ENCODE peak calls at places on chromosome 19, in five cellular contexts. One of them, this sample, is unnamed.

GRCh38 chr19:33156354-33156753 is 24.4 kb downstream of the WDR88 start:
- DNase-seq in lower lobe of right lung: no peak
- DNase-seq in PC-3: peak
- DNase-seq in CD4-positive, alpha-beta T cell: no peak
- DNase-seq in bronchial epithelial cell: peak
- DNase-seq in this sample: no peak

GRCh38 chr19:19628499-19629134 is 597 bp upstream of the LPAR2 start:
- DNase-seq in PC-3: peak
- DNase-seq in lower lobe of right lung: peak
- DNase-seq in bronchial epithelial cell: peak
- DNase-seq in CD4-positive, alpha-beta T cell: peak
- DNase-seq in this sample: peak

GRCh38 chr19:36997843-36998235 is 80.4 kb upstream of the ZNF420 start:
- DNase-seq in lower lobe of right lung: no peak
- DNase-seq in PC-3: no peak
- DNase-seq in bronchial epithelial cell: no peak
- DNase-seq in CD4-positive, alpha-beta T cell: no peak
- DNase-seq in this sample: no peak

GRCh38 chr19:16893686-16893990 is 4.8 kb downstream of the F2RL3 start:
- DNase-seq in PC-3: no peak
- DNase-seq in lower lobe of right lung: no peak
- DNase-seq in bronchial epithelial cell: no peak
- DNase-seq in CD4-positive, alpha-beta T cell: no peak
- DNase-seq in this sample: no peak

GRCh38 chr19:35040826-35041547 is 534 bp upstream of the HPN start:
- DNase-seq in PC-3: no peak
- DNase-seq in CD4-positive, alpha-beta T cell: peak
- DNase-seq in bronchial epithelial cell: no peak
- DNase-seq in lower lobe of right lung: peak
- DNase-seq in this sample: no peak

GRCh38 chr19:49128545-49129237 is 9.3 kb downstream of the PPFIA3 start:
- DNase-seq in PC-3: no peak
- DNase-seq in lower lobe of right lung: no peak
- DNase-seq in CD4-positive, alpha-beta T cell: no peak
- DNase-seq in bronchial epithelial cell: no peak
- DNase-seq in this sample: no peak

GRCh38 chr19:32181356-32181920 is 164.0 kb upstream of the ZNF507 start:
- DNase-seq in CD4-positive, alpha-beta T cell: no peak
- DNase-seq in bronchial epithelial cell: no peak
- DNase-seq in lower lobe of right lung: no peak
- DNase-seq in PC-3: no peak
- DNase-seq in this sample: no peak

GRCh38 chr19:37963190-37963947 is 56.4 kb downstream of the SIPA1L3 start:
- DNase-seq in lower lobe of right lung: no peak
- DNase-seq in bronchial epithelial cell: no peak
- DNase-seq in PC-3: no peak
- DNase-seq in CD4-positive, alpha-beta T cell: no peak
- DNase-seq in this sample: no peak

GRCh38 chr19:24063312-24063711 is 23.7 kb upstream of the ZNF254 start:
- DNase-seq in lower lobe of right lung: no peak
- DNase-seq in PC-3: no peak
- DNase-seq in bronchial epithelial cell: no peak
- DNase-seq in CD4-positive, alpha-beta T cell: no peak
- DNase-seq in this sample: no peak

GRCh38 chr19:6238643-6239281 is 41.0 kb downstream of the MLLT1 start:
- DNase-seq in lower lobe of right lung: peak
- DNase-seq in CD4-positive, alpha-beta T cell: no peak
- DNase-seq in bronchial epithelial cell: peak
- DNase-seq in PC-3: peak
- DNase-seq in this sample: no peak

GRCh38 chr19:11125994-11126685 is 29.4 kb downstream of the SPC24 start:
- DNase-seq in CD4-positive, alpha-beta T cell: peak
- DNase-seq in PC-3: peak
- DNase-seq in bronchial epithelial cell: no peak
- DNase-seq in lower lobe of right lung: peak
- DNase-seq in this sample: peak

GRCh38 chr19:31718041-31718440 is 368.8 kb upstream of the TSHZ3 start:
- DNase-seq in PC-3: no peak
- DNase-seq in lower lobe of right lung: no peak
- DNase-seq in bronchial epithelial cell: no peak
- DNase-seq in CD4-positive, alpha-beta T cell: no peak
- DNase-seq in this sample: no peak

GRCh38 chr19:51688665-51689571 is 4.2 kb upstream of the SPACA6 start:
- DNase-seq in lower lobe of right lung: peak
- DNase-seq in PC-3: peak
- DNase-seq in bronchial epithelial cell: peak
- DNase-seq in CD4-positive, alpha-beta T cell: no peak
- DNase-seq in this sample: no peak

GRCh38 chr19:19661675-19662251 is 1.7 kb downstream of the ATP13A1 start:
- DNase-seq in bronchial epithelial cell: no peak
- DNase-seq in lower lobe of right lung: peak
- DNase-seq in PC-3: no peak
- DNase-seq in CD4-positive, alpha-beta T cell: no peak
- DNase-seq in this sample: peak

GRCh38 chr19:10533656-10534386 is 9.9 kb upstream of the ATG4D start:
- DNase-seq in bronchial epithelial cell: peak
- DNase-seq in PC-3: no peak
- DNase-seq in CD4-positive, alpha-beta T cell: no peak
- DNase-seq in lower lobe of right lung: no peak
- DNase-seq in this sample: no peak

GRCh38 chr19:35459414-35460082 is 11.5 kb downstream of the FFAR2 start:
- DNase-seq in PC-3: no peak
- DNase-seq in bronchial epithelial cell: no peak
- DNase-seq in CD4-positive, alpha-beta T cell: no peak
- DNase-seq in lower lobe of right lung: peak
- DNase-seq in this sample: no peak

GRCh38 chr19:36051236-36051635 is 2.8 kb downstream of the THAP8 start:
- DNase-seq in CD4-positive, alpha-beta T cell: no peak
- DNase-seq in lower lobe of right lung: no peak
- DNase-seq in bronchial epithelial cell: peak
- DNase-seq in PC-3: no peak
- DNase-seq in this sample: no peak

GRCh38 chr19:6350688-6351087 is 10.6 kb upstream of the CLPP start:
- DNase-seq in bronchial epithelial cell: no peak
- DNase-seq in CD4-positive, alpha-beta T cell: no peak
- DNase-seq in PC-3: no peak
- DNase-seq in lower lobe of right lung: no peak
- DNase-seq in this sample: no peak

GRCh38 chr19:52995711-52996110 is 18.0 kb upstream of the ERVV-1 start:
- DNase-seq in CD4-positive, alpha-beta T cell: no peak
- DNase-seq in bronchial epithelial cell: no peak
- DNase-seq in PC-3: no peak
- DNase-seq in lower lobe of right lung: no peak
- DNase-seq in this sample: no peak

GRCh38 chr19:52992109-52993004 is 21.4 kb upstream of the ERVV-1 start:
- DNase-seq in PC-3: no peak
- DNase-seq in lower lobe of right lung: no peak
- DNase-seq in CD4-positive, alpha-beta T cell: no peak
- DNase-seq in bronchial epithelial cell: no peak
- DNase-seq in this sample: no peak

GRCh38 chr19:52991021-52991420 is 22.7 kb upstream of the ERVV-1 start:
- DNase-seq in bronchial epithelial cell: no peak
- DNase-seq in PC-3: no peak
- DNase-seq in lower lobe of right lung: no peak
- DNase-seq in CD4-positive, alpha-beta T cell: no peak
- DNase-seq in this sample: no peak

GRCh38 chr19:52991484-52991883 is 22.2 kb upstream of the ERVV-1 start:
- DNase-seq in bronchial epithelial cell: peak
- DNase-seq in CD4-positive, alpha-beta T cell: no peak
- DNase-seq in PC-3: peak
- DNase-seq in lower lobe of right lung: no peak
- DNase-seq in this sample: no peak

DNA sequence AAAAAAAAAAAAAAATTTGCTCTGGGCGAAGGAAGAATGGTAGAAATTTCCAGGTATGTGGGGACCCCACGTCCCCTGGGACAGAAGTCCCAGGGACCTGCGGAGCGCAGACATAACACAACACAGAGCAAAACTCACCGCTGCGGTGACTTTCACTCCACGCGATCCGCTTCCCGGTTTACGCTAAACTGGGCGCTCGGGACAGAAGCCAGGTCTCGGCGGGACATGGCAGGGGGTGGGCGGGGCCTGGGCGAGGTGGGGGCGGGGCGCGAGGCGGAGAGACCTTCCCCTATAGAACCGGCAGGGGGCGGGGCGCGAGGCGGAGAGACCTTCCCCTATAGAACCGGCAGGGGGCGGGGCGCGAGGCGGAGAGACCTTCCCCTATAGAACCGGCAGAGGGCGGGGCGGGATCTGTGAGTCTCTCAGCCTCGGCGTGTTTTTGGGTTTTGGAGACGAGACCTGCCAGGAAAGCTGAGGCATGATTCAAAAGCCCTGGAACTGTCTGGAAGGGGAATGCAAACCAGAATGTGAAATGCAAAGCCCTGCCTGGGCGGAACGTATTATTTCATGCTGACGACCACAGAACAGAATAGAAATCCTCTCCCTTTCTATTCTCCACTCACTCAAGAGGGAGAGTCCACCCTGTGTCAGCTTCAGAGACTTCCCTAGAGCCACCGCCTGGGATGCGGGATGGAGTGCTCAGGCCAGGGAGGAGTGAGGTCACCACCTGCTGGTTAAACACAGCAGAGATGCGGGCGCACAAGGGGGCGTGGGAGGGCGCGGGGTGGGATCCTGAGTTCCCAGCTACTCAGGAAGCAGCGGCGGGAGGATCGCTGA is 20.2 kb upstream of the ERVV-1 start:
- DNase-seq in lower lobe of right lung: peak
- DNase-seq in PC-3: peak
- DNase-seq in bronchial epithelial cell: peak
- DNase-seq in CD4-positive, alpha-beta T cell: peak
- DNase-seq in this sample: peak
- TF ChIP-seq CTCF in lower lobe of right lung: peak
- TF ChIP-seq CTCF in PC-3: no peak
- TF ChIP-seq CTCF in bronchial epithelial cell: peak
- TF ChIP-seq CTCF in CD4-positive, alpha-beta T cell: peak
- TF ChIP-seq CTCF in this sample: peak

GRCh38 chr19:5038631-5039271 is 69.8 kb downstream of the KDM4B start:
- DNase-seq in bronchial epithelial cell: peak
- DNase-seq in PC-3: peak
- DNase-seq in CD4-positive, alpha-beta T cell: no peak
- DNase-seq in lower lobe of right lung: no peak
- DNase-seq in this sample: no peak
- TF ChIP-seq CTCF in bronchial epithelial cell: peak
- TF ChIP-seq CTCF in PC-3: peak
- TF ChIP-seq CTCF in CD4-positive, alpha-beta T cell: no peak
- TF ChIP-seq CTCF in lower lobe of right lung: peak
- TF ChIP-seq CTCF in this sample: peak

GRCh38 chr19:46413262-46414031 is at the start of gene CCDC8:
- DNase-seq in lower lobe of right lung: peak
- DNase-seq in PC-3: no peak
- DNase-seq in CD4-positive, alpha-beta T cell: no peak
- DNase-seq in bronchial epithelial cell: peak
- DNase-seq in this sample: no peak
- TF ChIP-seq CTCF in lower lobe of right lung: no peak
- TF ChIP-seq CTCF in PC-3: no peak
- TF ChIP-seq CTCF in CD4-positive, alpha-beta T cell: no peak
- TF ChIP-seq CTCF in bronchial epithelial cell: no peak
- TF ChIP-seq CTCF in this sample: no peak

DNA sequence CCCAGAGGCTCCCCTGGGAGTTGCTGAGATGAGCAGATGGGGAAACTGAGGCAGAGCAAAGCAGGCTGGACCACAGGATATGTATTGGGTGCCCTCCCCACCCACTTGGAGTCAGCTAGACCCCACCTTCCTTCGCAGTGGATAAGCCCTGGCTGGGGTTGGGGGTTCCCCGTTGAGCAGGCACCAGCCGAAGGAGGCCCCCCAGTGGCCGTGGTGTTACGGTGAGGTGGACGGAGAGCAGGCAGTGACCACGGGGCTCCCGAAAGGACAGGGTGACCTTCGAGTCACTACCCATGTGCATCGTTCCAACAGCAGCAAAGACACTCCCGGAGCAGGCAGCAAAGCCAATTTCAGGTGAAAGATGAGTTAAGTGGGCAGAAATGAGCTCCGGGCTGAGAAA is 62.4 kb upstream of the ADGRE5 start:
- DNase-seq in CD4-positive, alpha-beta T cell: no peak
- DNase-seq in bronchial epithelial cell: no peak
- DNase-seq in lower lobe of right lung: peak
- DNase-seq in PC-3: no peak
- DNase-seq in this sample: peak
- TF ChIP-seq CTCF in CD4-positive, alpha-beta T cell: no peak
- TF ChIP-seq CTCF in bronchial epithelial cell: no peak
- TF ChIP-seq CTCF in lower lobe of right lung: no peak
- TF ChIP-seq CTCF in PC-3: peak
- TF ChIP-seq CTCF in this sample: peak

GRCh38 chr19:854549-854948 is 2.4 kb downstream of the ELANE start:
- DNase-seq in lower lobe of right lung: no peak
- DNase-seq in PC-3: no peak
- DNase-seq in CD4-positive, alpha-beta T cell: no peak
- DNase-seq in bronchial epithelial cell: no peak
- DNase-seq in this sample: no peak

GRCh38 chr19:850979-851335 is 1.1 kb upstream of the ELANE start:
- DNase-seq in lower lobe of right lung: no peak
- DNase-seq in bronchial epithelial cell: no peak
- DNase-seq in PC-3: no peak
- DNase-seq in CD4-positive, alpha-beta T cell: no peak
- DNase-seq in this sample: no peak

GRCh38 chr19:850221-850978 is 1.7 kb upstream of the ELANE start:
- DNase-seq in PC-3: peak
- DNase-seq in bronchial epithelial cell: no peak
- DNase-seq in CD4-positive, alpha-beta T cell: no peak
- DNase-seq in lower lobe of right lung: peak
- DNase-seq in this sample: no peak

GRCh38 chr19:853014-853553 is 981 bp downstream of the ELANE start:
- DNase-seq in CD4-positive, alpha-beta T cell: no peak
- DNase-seq in bronchial epithelial cell: no peak
- DNase-seq in PC-3: no peak
- DNase-seq in lower lobe of right lung: no peak
- DNase-seq in this sample: no peak

DNA sequence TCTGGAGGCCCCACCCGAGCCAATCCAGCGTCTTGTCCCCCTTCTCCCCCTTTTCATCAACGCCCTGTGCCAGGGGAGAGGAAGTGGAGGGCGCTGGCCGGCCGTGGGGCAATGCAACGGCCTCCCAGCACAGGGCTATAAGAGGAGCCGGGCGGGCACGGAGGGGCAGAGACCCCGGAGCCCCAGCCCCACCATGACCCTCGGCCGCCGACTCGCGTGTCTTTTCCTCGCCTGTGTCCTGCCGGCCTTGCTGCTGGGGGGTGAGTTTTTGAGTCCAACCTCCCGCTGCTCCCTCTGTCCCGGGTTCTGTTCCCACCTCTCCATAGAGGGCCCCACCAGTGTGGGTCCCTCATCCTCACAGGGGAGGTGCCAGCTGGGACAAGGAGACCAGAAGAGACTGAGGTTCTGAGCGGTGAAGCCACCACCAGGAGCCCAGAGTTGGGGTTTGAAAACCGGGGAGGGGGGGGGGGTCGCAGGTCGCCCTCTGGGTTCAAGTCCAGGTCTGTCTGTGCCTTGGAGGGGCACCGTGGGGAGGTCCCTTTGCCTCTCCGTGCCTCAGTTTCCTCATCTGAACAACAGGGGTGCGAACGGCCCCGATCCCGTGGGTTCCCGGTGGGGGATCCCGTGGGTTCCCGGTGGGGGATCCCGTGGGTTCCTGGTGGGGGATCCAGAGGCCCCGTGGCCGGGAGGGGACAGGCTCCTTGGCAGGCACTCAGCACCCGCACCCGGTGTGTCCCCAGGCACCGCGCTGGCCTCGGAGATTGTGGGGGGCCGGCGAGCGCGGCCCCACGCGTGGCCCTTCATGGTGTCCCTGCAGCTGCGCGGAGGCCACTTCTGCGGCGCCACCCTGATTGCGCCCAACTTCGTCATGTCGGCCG is at the start of gene ELANE:
- DNase-seq in lower lobe of right lung: no peak
- DNase-seq in bronchial epithelial cell: no peak
- DNase-seq in CD4-positive, alpha-beta T cell: no peak
- DNase-seq in PC-3: no peak
- DNase-seq in this sample: no peak
- TF ChIP-seq CTCF in lower lobe of right lung: no peak
- TF ChIP-seq CTCF in bronchial epithelial cell: no peak
- TF ChIP-seq CTCF in CD4-positive, alpha-beta T cell: no peak
- TF ChIP-seq CTCF in PC-3: no peak
- TF ChIP-seq CTCF in this sample: no peak